ENCODE peak calls at places on chromosomes 1 and 21, in ten cellular contexts. B is IMR-90; S is CD8-positive, alpha-beta T cell; K is GM23248; Y is CD4-positive, CD25-positive, alpha-beta regulatory T cell; Q is hepatocyte; O is NB4; V is kidney; T is A549; U is BJ. M is an unnamed sample.

GRCh38 chr1:15290382-15290781 is 43.4 kb downstream of the FHAD1 start:
- DNase-seq in B (peak), S (no peak), K (peak), Y (peak), Q (no peak), O (peak), V (no peak), T (no peak), U (no peak), M (peak)

GRCh38 chr21:46307625-46308024 is 16.0 kb downstream of the C21orf58 start:
- DNase-seq in B (peak), S (no peak), K (peak), Y (no peak), Q (no peak), O (no peak), V (no peak), T (no peak), U (peak), M (peak)

GRCh38 chr1:59641861-59642260 is 172.9 kb upstream of the HOOK1 start:
- DNase-seq in B (no peak), S (no peak), K (no peak), Y (no peak), Q (no peak), O (no peak), V (no peak), T (no peak), U (no peak), M (no peak)

GRCh38 chr1:85911742-85912141 is 203.5 kb upstream of the ZNHIT6 start:
- DNase-seq in B (peak), S (no peak), K (peak), Y (no peak), Q (no peak), O (no peak), V (no peak), T (no peak), U (no peak), M (peak)

GRCh38 chr1:232844791-232845190 is 39.6 kb downstream of the MAP10 start:
- DNase-seq in B (peak), S (no peak), K (peak), Y (no peak), Q (no peak), O (no peak), V (no peak), T (peak), U (no peak), M (no peak)

GRCh38 chr1:116113615-116114014 is 2.4 kb downstream of the MAB21L3 start:
- DNase-seq in B (no peak), S (no peak), K (no peak), Y (no peak), Q (no peak), O (no peak), V (no peak), T (no peak), U (no peak), M (no peak)

GRCh38 chr1:31133368-31133767 is 67.9 kb upstream of the PUM1 start:
- DNase-seq in B (no peak), S (no peak), K (no peak), Y (no peak), Q (no peak), O (no peak), V (no peak), T (no peak), U (no peak), M (no peak)

GRCh38 chr21:33121715-33122475 is 52.0 kb downstream of the OLIG1 start:
- DNase-seq in B (peak), S (no peak), K (peak), Y (peak), Q (no peak), O (peak), V (no peak), T (no peak), U (no peak), M (peak)

GRCh38 chr1:2103266-2103900 is 53.2 kb downstream of the PRKCZ start:
- DNase-seq in B (no peak), S (no peak), K (no peak), Y (no peak), Q (no peak), O (peak), V (peak), T (no peak), U (no peak), M (no peak)

GRCh38 chr1:87518794-87519193 is 190.1 kb downstream of the LMO4 start:
- DNase-seq in B (no peak), S (no peak), K (no peak), Y (no peak), Q (no peak), O (no peak), V (no peak), T (no peak), U (no peak), M (no peak)

GRCh38 chr1:35899941-35900340 is 16.9 kb downstream of the AGO1 start:
- DNase-seq in B (no peak), S (no peak), K (no peak), Y (no peak), Q (no peak), O (no peak), V (no peak), T (no peak), U (no peak), M (no peak)

GRCh38 chr21:16013570-16013969 is 283.8 kb downstream of the USP25 start:
- DNase-seq in B (no peak), S (no peak), K (no peak), Y (no peak), Q (no peak), O (no peak), V (no peak), T (no peak), U (no peak), M (peak)

GRCh38 chr1:29709711-29710169 is 473.4 kb downstream of the PTPRU start:
- DNase-seq in B (peak), S (no peak), K (peak), Y (no peak), Q (no peak), O (no peak), V (no peak), T (no peak), U (no peak), M (peak)

GRCh38 chr1:20096840-20097447 is 22.4 kb downstream of the PLA2G2D start:
- DNase-seq in B (no peak), S (no peak), K (no peak), Y (no peak), Q (no peak), O (no peak), V (no peak), T (no peak), U (no peak), M (no peak)

GRCh38 chr1:232186936-232187335 is 443.0 kb downstream of the SIPA1L2 start:
- DNase-seq in B (no peak), S (no peak), K (no peak), Y (no peak), Q (no peak), O (no peak), V (no peak), T (no peak), U (no peak), M (no peak)

GRCh38 chr1:2607681-2608041 is 21.1 kb downstream of the PRXL2B start:
- DNase-seq in B (no peak), S (no peak), K (no peak), Y (no peak), Q (no peak), O (no peak), V (peak), T (no peak), U (no peak), M (no peak)

GRCh38 chr1:234725177-234726132 is 115.5 kb upstream of the IRF2BP2 start:
- DNase-seq in B (no peak), S (peak), K (peak), Y (peak), Q (no peak), O (no peak), V (peak), T (no peak), U (no peak), M (no peak)

GRCh38 chr1:25167269-25168192 is 64.8 kb downstream of the SYF2 start:
- DNase-seq in B (no peak), S (no peak), K (no peak), Y (no peak), Q (peak), O (no peak), V (no peak), T (peak), U (no peak), M (no peak)

GRCh38 chr21:34642211-34643075 is 26.4 kb upstream of the CLIC6 start:
- DNase-seq in B (peak), S (no peak), K (peak), Y (peak), Q (no peak), O (peak), V (no peak), T (no peak), U (no peak), M (peak)

GRCh38 chr1:163673756-163674155 is 352.0 kb downstream of the NUF2 start:
- DNase-seq in B (peak), S (no peak), K (peak), Y (no peak), Q (peak), O (no peak), V (peak), T (no peak), U (peak), M (peak)

DNA sequence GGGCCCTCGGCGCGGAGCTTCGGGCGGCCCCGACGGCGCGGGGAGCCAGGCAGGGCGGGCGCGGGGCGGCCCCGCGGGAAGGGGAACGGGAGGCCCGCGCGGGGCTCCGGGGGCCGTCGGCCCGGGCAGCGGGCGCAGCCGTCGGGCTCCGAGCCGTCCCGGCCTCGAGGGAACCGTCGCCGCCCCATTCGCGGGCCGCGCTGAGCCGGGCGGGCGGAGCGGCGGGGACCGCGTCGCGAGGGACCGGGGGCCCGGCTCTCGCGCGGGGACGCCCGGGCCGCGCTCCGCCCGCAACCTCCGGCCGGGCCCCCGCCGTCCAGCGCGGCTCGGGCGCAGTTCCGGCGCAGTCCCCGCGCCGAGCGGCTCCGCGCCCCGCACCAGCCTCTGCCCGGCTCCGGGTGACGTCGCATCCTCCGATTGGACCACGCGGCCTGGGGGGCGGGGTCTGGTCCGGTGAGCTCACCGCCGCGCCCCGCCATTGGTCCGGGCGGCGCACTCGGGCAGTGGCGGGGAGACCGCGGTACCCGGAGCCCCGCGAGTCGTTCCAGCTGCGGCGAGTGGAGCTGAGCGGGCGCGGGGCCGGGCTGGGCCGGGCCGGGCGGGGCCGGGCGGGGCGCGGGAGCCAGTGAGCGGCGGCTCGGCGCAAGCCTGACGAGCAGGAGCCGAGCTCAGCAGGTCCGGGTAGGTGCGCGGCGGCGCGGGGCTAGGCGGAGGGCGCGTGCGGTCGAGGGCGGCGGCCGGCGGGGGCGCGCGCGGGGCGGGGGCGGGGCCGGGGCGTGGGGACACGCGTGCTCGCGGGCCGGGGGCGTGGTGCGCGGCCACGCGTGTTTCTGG is 66.7 kb upstream of the VAMP3 start:
- DNase-seq in B (peak), S (peak), K (peak), Y (peak), Q (peak), O (peak), V (peak), T (peak), U (peak), M (peak)
- H3K4me3 ChIP-seq in B (peak), S (no peak), K (no peak), Y (no peak), Q (peak), O (no peak), V (peak), T (peak), U (peak), M (peak)

GRCh38 chr1:243227596-243227995 is 27.5 kb downstream of the CEP170 start:
- DNase-seq in B (no peak), S (no peak), K (no peak), Y (no peak), Q (no peak), O (no peak), V (no peak), T (no peak), U (no peak), M (no peak)

GRCh38 chr1:243233908-243234307 is 21.2 kb downstream of the CEP170 start:
- DNase-seq in B (peak), S (no peak), K (peak), Y (no peak), Q (no peak), O (no peak), V (no peak), T (no peak), U (no peak), M (peak)

GRCh38 chr1:243234978-243235657 is 20.0 kb downstream of the CEP170 start:
- DNase-seq in B (peak), S (no peak), K (peak), Y (no peak), Q (no peak), O (no peak), V (no peak), T (no peak), U (no peak), M (peak)

GRCh38 chr1:243230914-243231313 is 24.2 kb downstream of the CEP170 start:
- DNase-seq in B (peak), S (no peak), K (peak), Y (peak), Q (peak), O (peak), V (no peak), T (peak), U (no peak), M (peak)

DNA sequence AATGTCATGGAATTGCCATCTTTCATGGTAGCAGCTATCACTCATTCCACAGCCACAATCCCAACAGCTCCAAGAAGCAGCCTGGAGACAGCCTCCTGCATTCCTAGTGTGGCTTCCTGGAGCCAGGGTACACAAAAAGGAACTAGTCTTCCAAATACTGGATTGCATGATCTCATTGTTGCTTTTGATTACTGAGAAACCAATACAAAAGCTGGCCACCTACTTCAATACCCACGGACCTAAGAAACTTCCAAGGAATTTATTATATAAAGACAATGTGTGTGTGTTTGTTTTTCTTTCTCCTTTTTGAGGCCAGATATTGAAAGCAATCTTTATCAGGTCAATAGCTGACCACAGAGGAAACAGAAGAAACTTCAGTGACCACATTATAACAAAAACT is 25.6 kb downstream of the CEP170 start:
- DNase-seq in B (no peak), S (no peak), K (no peak), Y (no peak), Q (no peak), O (no peak), V (no peak), T (no peak), U (no peak), M (no peak)
- H3K4me3 ChIP-seq in B (no peak), S (no peak), K (no peak), Y (no peak), Q (no peak), O (no peak), V (no peak), T (no peak), U (no peak), M (no peak)

DNA sequence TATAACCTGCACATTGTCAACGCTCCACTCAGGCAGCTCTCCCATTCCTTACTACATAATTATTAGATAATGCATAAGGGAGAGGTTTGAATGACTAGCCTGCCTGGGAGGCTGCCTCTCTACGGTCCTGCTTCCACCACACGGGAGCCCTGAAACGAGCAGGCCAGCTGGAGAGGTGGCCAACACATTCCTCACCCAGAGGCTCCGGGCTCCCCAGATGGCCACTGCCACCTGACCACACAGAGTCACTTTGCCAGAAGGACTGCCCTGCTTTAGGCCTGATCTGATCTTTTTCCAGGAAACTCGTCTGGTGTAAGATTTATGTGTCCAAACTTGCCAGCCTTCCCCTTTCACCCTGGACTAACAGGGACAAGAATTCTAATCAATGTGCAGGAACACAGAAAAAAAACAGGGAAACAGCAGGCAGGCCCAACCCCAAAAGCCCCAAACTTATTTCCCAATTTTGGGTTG is 27.8 kb downstream of the HIVEP3 start:
- DNase-seq in B (peak), S (no peak), K (peak), Y (no peak), Q (no peak), O (no peak), V (no peak), T (no peak), U (no peak), M (peak)
- H3K4me3 ChIP-seq in B (no peak), S (peak), K (peak), Y (peak), Q (no peak), O (no peak), V (peak), T (no peak), U (no peak), M (peak)

GRCh38 chr1:181023265-181024057 is 791 bp upstream of the STX6 start:
- DNase-seq in B (no peak), S (no peak), K (no peak), Y (no peak), Q (no peak), O (no peak), V (no peak), T (no peak), U (no peak), M (no peak)
- H3K4me3 ChIP-seq in B (peak), S (peak), K (peak), Y (peak), Q (no peak), O (peak), V (peak), T (peak), U (peak), M (peak)

GRCh38 chr1:154418062-154418897 is 13.1 kb downstream of the IL6R start:
- DNase-seq in B (no peak), S (no peak), K (no peak), Y (peak), Q (peak), O (no peak), V (peak), T (peak), U (no peak), M (no peak)

GRCh38 chr1:154418898-154419619 is 13.9 kb downstream of the IL6R start:
- DNase-seq in B (no peak), S (no peak), K (no peak), Y (no peak), Q (no peak), O (no peak), V (no peak), T (no peak), U (no peak), M (no peak)

GRCh38 chr1:154420961-154421924 is 16.1 kb downstream of the IL6R start:
- DNase-seq in B (no peak), S (no peak), K (no peak), Y (no peak), Q (no peak), O (no peak), V (no peak), T (no peak), U (no peak), M (no peak)

GRCh38 chr1:154420172-154420571 is 15.0 kb downstream of the IL6R start:
- DNase-seq in B (peak), S (peak), K (peak), Y (peak), Q (peak), O (peak), V (peak), T (peak), U (peak), M (peak)

GRCh38 chr1:154419620-154420020 is 14.5 kb downstream of the IL6R start:
- DNase-seq in B (peak), S (peak), K (peak), Y (peak), Q (peak), O (peak), V (peak), T (no peak), U (peak), M (peak)
- H3K4me3 ChIP-seq in B (no peak), S (peak), K (peak), Y (peak), Q (no peak), O (no peak), V (no peak), T (peak), U (no peak), M (no peak)

GRCh38 chr1:179001451-179001850 is 24.2 kb upstream of the FAM20B start:
- DNase-seq in B (no peak), S (no peak), K (no peak), Y (no peak), Q (no peak), O (peak), V (no peak), T (no peak), U (no peak), M (no peak)

GRCh38 chr1:178999061-178999460 is 26.6 kb upstream of the FAM20B start:
- DNase-seq in B (no peak), S (no peak), K (no peak), Y (no peak), Q (no peak), O (no peak), V (no peak), T (no peak), U (no peak), M (no peak)

GRCh38 chr1:179003474-179004066 is 22.1 kb upstream of the FAM20B start:
- DNase-seq in B (no peak), S (no peak), K (no peak), Y (no peak), Q (no peak), O (no peak), V (no peak), T (no peak), U (no peak), M (no peak)

GRCh38 chr1:178998295-178998694 is 27.4 kb upstream of the FAM20B start:
- DNase-seq in B (no peak), S (no peak), K (no peak), Y (no peak), Q (no peak), O (no peak), V (no peak), T (no peak), U (no peak), M (no peak)

DNA sequence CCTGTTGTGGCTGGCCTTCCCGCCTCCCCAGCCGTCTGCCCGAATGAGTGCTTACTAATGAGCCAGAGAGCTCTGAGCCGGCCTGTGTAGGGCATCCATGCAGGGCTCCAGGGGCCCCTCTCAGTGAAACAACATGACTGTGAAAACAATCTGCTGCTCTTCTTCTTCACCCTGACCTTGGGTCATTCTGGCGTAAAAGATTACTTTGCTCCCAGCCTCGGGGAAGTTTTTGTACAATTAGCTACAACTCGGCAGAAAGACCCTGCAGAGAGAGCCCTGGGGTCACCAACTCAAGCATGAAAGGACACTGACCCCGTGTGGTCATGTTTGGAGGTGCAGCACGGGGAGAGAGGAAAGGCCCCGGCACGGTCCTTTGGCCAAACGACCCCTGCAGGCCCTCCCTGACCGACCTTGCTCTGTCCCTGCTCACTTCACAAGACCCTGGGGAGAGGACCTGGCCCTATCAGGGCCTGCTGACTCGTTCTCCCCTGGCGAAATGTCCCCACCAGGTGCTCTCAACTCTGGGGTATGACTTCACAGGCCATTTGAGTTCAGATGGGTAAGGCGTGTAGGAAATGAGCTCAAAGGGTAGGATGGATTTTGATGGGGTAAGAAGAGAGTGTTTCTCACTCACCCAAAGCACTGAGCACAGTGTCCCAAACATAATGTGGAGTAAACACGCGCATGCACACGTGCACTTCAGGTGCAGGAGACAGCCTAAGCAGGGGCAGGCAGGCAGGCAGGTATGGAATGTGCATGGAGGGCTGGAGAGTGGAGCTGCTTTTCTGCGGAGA is 22.9 kb upstream of the FAM20B start:
- DNase-seq in B (peak), S (peak), K (peak), Y (peak), Q (peak), O (peak), V (peak), T (peak), U (no peak), M (peak)
- H3K4me3 ChIP-seq in B (no peak), S (no peak), K (peak), Y (no peak), Q (no peak), O (no peak), V (peak), T (peak), U (no peak), M (no peak)

M was measured in fibroblast of villous mesenchyme.